ENCODE peak calls at places on chromosome 6, in four cellular contexts. R is mammary epithelial cell, U is mesenteric fat pad, I is AG08396. A is an unnamed sample.

GRCh38 chr6:52130440-52130839 is 43.0 kb upstream of the PKHD1 start:
- DNase-seq in U (no peak), R (no peak), I (no peak), A (no peak)

GRCh38 chr6:14883921-14884320 is 361.9 kb upstream of the JARID2 start:
- DNase-seq in U (no peak), I (peak), R (no peak), A (no peak)

GRCh38 chr6:21906826-21907225 is 313.3 kb downstream of the SOX4 start:
- DNase-seq in I (no peak), U (no peak), R (no peak), A (no peak)

GRCh38 chr6:1208876-1209275 is 103.0 kb upstream of the FOXQ1 start:
- DNase-seq in U (no peak), R (peak), I (peak), A (no peak)

GRCh38 chr6:116536216-116536621 is 9.3 kb downstream of the TRAPPC3L start:
- DNase-seq in U (no peak), I (peak), R (peak), A (no peak)

GRCh38 chr6:13761361-13762036 is 49.9 kb upstream of the RANBP9 start:
- DNase-seq in I (peak), U (no peak), R (peak), A (no peak)

GRCh38 chr6:74073429-74073828 is 377.4 kb downstream of the CD109 start:
- DNase-seq in I (peak), R (peak), U (no peak), A (no peak)

GRCh38 chr6:155949256-155949655 is 493.6 kb upstream of the NOX3 start:
- DNase-seq in U (no peak), R (no peak), I (no peak), A (no peak)

GRCh38 chr6:132341646-132342045 is 59.6 kb downstream of the MOXD1 start:
- DNase-seq in R (no peak), U (no peak), I (no peak), A (no peak)

GRCh38 chr6:106546322-106547052 is 82.8 kb downstream of the RTN4IP1 start:
- DNase-seq in I (peak), U (no peak), R (peak), A (no peak)